ENCODE peak calls at places on chromosomes 4 and X, in nine cellular contexts. One of them, this sample, is unnamed.

GRCh38 chrX:35722128-35722527 is 76.0 kb upstream of the MAGEB16 start:
- DNase-seq in HCT116: no peak
- DNase-seq in uterus: no peak
- DNase-seq in endothelial cell of umbilical vein: no peak
- DNase-seq in GM12891: no peak
- DNase-seq in suprapubic skin: no peak
- DNase-seq in adrenal gland: no peak
- DNase-seq in body of pancreas: no peak
- DNase-seq in breast epithelium: no peak
- DNase-seq in this sample: no peak

GRCh38 chr4:142824368-142824767 is 21.7 kb downstream of the INPP4B start:
- DNase-seq in HCT116: no peak
- DNase-seq in uterus: no peak
- DNase-seq in endothelial cell of umbilical vein: no peak
- DNase-seq in GM12891: no peak
- DNase-seq in suprapubic skin: no peak
- DNase-seq in adrenal gland: no peak
- DNase-seq in body of pancreas: no peak
- DNase-seq in breast epithelium: no peak
- DNase-seq in this sample: no peak

GRCh38 chrX:20418379-20418778 is 151.7 kb upstream of the RPS6KA3 start:
- DNase-seq in HCT116: no peak
- DNase-seq in uterus: no peak
- DNase-seq in endothelial cell of umbilical vein: no peak
- DNase-seq in GM12891: no peak
- DNase-seq in suprapubic skin: no peak
- DNase-seq in adrenal gland: no peak
- DNase-seq in body of pancreas: no peak
- DNase-seq in breast epithelium: no peak
- DNase-seq in this sample: no peak

GRCh38 chr4:128279624-128280225 is 7.9 kb downstream of the PGRMC2 start:
- DNase-seq in HCT116: no peak
- DNase-seq in uterus: no peak
- DNase-seq in endothelial cell of umbilical vein: no peak
- DNase-seq in GM12891: no peak
- DNase-seq in suprapubic skin: no peak
- DNase-seq in adrenal gland: no peak
- DNase-seq in body of pancreas: no peak
- DNase-seq in breast epithelium: no peak
- DNase-seq in this sample: no peak

GRCh38 chr4:156598138-156598681 is 373.4 kb downstream of the PDGFC start:
- DNase-seq in HCT116: no peak
- DNase-seq in uterus: no peak
- DNase-seq in endothelial cell of umbilical vein: peak
- DNase-seq in GM12891: no peak
- DNase-seq in suprapubic skin: no peak
- DNase-seq in adrenal gland: no peak
- DNase-seq in body of pancreas: no peak
- DNase-seq in breast epithelium: no peak
- DNase-seq in this sample: no peak

GRCh38 chr4:22315643-22316042 is 200.2 kb downstream of the ADGRA3 start:
- DNase-seq in HCT116: no peak
- DNase-seq in uterus: no peak
- DNase-seq in endothelial cell of umbilical vein: no peak
- DNase-seq in GM12891: no peak
- DNase-seq in suprapubic skin: no peak
- DNase-seq in adrenal gland: no peak
- DNase-seq in body of pancreas: no peak
- DNase-seq in breast epithelium: no peak
- DNase-seq in this sample: no peak

GRCh38 chr4:6225469-6225868 is 25.1 kb upstream of the JAKMIP1 start:
- DNase-seq in HCT116: no peak
- DNase-seq in uterus: no peak
- DNase-seq in endothelial cell of umbilical vein: peak
- DNase-seq in GM12891: no peak
- DNase-seq in suprapubic skin: no peak
- DNase-seq in adrenal gland: no peak
- DNase-seq in body of pancreas: no peak
- DNase-seq in breast epithelium: no peak
- DNase-seq in this sample: peak

GRCh38 chr4:107379054-107379869 is 340.8 kb downstream of the PAPSS1 start:
- DNase-seq in HCT116: no peak
- DNase-seq in uterus: no peak
- DNase-seq in endothelial cell of umbilical vein: peak
- DNase-seq in GM12891: no peak
- DNase-seq in suprapubic skin: no peak
- DNase-seq in adrenal gland: no peak
- DNase-seq in body of pancreas: no peak
- DNase-seq in breast epithelium: no peak
- DNase-seq in this sample: no peak

GRCh38 chr4:6250235-6250983 is 19.2 kb upstream of the WFS1 start:
- DNase-seq in HCT116: peak
- DNase-seq in uterus: no peak
- DNase-seq in endothelial cell of umbilical vein: peak
- DNase-seq in GM12891: peak
- DNase-seq in suprapubic skin: no peak
- DNase-seq in adrenal gland: no peak
- DNase-seq in body of pancreas: no peak
- DNase-seq in breast epithelium: no peak
- DNase-seq in this sample: peak

GRCh38 chr4:2714071-2714770 is 41.9 kb downstream of the TNIP2 start:
- DNase-seq in HCT116: no peak
- DNase-seq in uterus: no peak
- DNase-seq in endothelial cell of umbilical vein: peak
- DNase-seq in GM12891: no peak
- DNase-seq in suprapubic skin: no peak
- DNase-seq in adrenal gland: peak
- DNase-seq in body of pancreas: peak
- DNase-seq in breast epithelium: no peak
- DNase-seq in this sample: no peak

GRCh38 chr4:145623831-145624230 is 4.6 kb downstream of the MMAA start:
- DNase-seq in HCT116: no peak
- DNase-seq in uterus: no peak
- DNase-seq in endothelial cell of umbilical vein: peak
- DNase-seq in GM12891: no peak
- DNase-seq in suprapubic skin: no peak
- DNase-seq in adrenal gland: no peak
- DNase-seq in body of pancreas: no peak
- DNase-seq in breast epithelium: no peak
- DNase-seq in this sample: no peak

GRCh38 chr4:2846172-2846571 is 2.5 kb downstream of the ADD1 start:
- DNase-seq in HCT116: no peak
- DNase-seq in uterus: no peak
- DNase-seq in endothelial cell of umbilical vein: no peak
- DNase-seq in GM12891: no peak
- DNase-seq in suprapubic skin: no peak
- DNase-seq in adrenal gland: no peak
- DNase-seq in body of pancreas: no peak
- DNase-seq in breast epithelium: no peak
- DNase-seq in this sample: no peak

GRCh38 chr4:168028970-168029610 is 63.2 kb upstream of the ANXA10 start:
- DNase-seq in HCT116: no peak
- DNase-seq in uterus: no peak
- DNase-seq in endothelial cell of umbilical vein: no peak
- DNase-seq in GM12891: no peak
- DNase-seq in suprapubic skin: no peak
- DNase-seq in adrenal gland: no peak
- DNase-seq in body of pancreas: no peak
- DNase-seq in breast epithelium: no peak
- DNase-seq in this sample: no peak

GRCh38 chr4:10371869-10372471 is 85.3 kb downstream of the ZNF518B start:
- DNase-seq in HCT116: no peak
- DNase-seq in uterus: no peak
- DNase-seq in endothelial cell of umbilical vein: no peak
- DNase-seq in GM12891: no peak
- DNase-seq in suprapubic skin: no peak
- DNase-seq in adrenal gland: peak
- DNase-seq in body of pancreas: no peak
- DNase-seq in breast epithelium: no peak
- DNase-seq in this sample: no peak

GRCh38 chr4:128290526-128290925 is 2.9 kb upstream of the PGRMC2 start:
- DNase-seq in HCT116: no peak
- DNase-seq in uterus: no peak
- DNase-seq in endothelial cell of umbilical vein: no peak
- DNase-seq in GM12891: no peak
- DNase-seq in suprapubic skin: no peak
- DNase-seq in adrenal gland: no peak
- DNase-seq in body of pancreas: no peak
- DNase-seq in breast epithelium: no peak
- DNase-seq in this sample: no peak

GRCh38 chr4:22500831-22501714 is 14.8 kb downstream of the ADGRA3 start:
- DNase-seq in HCT116: peak
- DNase-seq in uterus: no peak
- DNase-seq in endothelial cell of umbilical vein: peak
- DNase-seq in GM12891: no peak
- DNase-seq in suprapubic skin: no peak
- DNase-seq in adrenal gland: no peak
- DNase-seq in body of pancreas: peak
- DNase-seq in breast epithelium: no peak
- DNase-seq in this sample: no peak

GRCh38 chrX:55451990-55452824 is at the start of gene MAGEH1:
- DNase-seq in HCT116: no peak
- DNase-seq in uterus: peak
- DNase-seq in endothelial cell of umbilical vein: peak
- DNase-seq in GM12891: peak
- DNase-seq in suprapubic skin: peak
- DNase-seq in adrenal gland: peak
- DNase-seq in body of pancreas: peak
- DNase-seq in breast epithelium: peak
- DNase-seq in this sample: peak
- TF ChIP-seq POLR2A in HCT116: no peak
- TF ChIP-seq POLR2A in uterus: peak
- TF ChIP-seq POLR2A in endothelial cell of umbilical vein: peak
- TF ChIP-seq POLR2A in GM12891: no peak
- TF ChIP-seq POLR2A in suprapubic skin: no peak
- TF ChIP-seq POLR2A in adrenal gland: peak
- TF ChIP-seq POLR2A in body of pancreas: peak
- TF ChIP-seq POLR2A in breast epithelium: no peak
- TF ChIP-seq POLR2A in this sample: peak

DNA sequence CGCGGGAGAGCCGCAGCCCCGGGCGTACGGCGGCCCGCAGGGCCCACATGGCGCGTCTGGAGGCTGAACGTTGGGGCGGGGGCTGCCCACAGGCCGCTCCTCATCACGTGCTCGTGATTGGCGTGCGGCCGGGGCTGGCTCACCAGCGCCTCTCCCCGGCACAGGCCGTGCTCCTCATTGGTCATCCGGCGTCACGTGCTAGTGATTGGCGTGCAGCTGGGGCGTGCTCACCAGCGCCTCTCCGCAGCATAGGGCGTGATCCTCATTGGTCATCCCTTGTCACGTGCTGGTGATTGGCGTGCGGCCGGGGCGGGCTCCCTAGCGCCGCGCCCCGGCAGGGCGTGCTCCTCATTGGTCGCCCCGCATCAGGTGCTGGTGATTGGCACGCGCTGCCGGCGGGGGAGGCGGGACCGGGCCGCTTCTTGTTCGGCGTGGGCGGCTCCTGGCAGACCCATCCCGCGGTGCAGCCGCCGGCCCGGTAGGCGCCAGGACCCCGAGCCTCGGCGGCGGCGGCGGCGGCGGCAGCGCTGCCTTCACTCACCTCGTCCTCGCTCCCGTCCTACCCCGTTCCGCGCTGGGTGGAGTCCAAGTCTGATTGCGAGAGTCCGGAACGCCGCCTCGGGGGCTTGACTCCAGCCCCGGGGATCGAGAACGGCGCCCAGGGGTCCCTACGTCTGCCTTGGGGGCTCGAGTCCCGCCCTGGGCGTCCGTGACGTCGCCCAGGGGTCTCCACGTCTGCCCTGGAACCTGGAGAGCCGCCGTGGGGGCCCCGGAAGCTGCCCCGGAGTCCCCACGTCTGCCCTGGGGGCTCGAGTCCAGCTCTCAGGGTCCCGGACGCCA is at the start of gene GTPBP6:
- DNase-seq in HCT116: peak
- DNase-seq in uterus: peak
- DNase-seq in endothelial cell of umbilical vein: peak
- DNase-seq in GM12891: peak
- DNase-seq in suprapubic skin: peak
- DNase-seq in adrenal gland: peak
- DNase-seq in body of pancreas: peak
- DNase-seq in breast epithelium: peak
- DNase-seq in this sample: peak
- TF ChIP-seq POLR2A in HCT116: peak
- TF ChIP-seq POLR2A in uterus: peak
- TF ChIP-seq POLR2A in endothelial cell of umbilical vein: peak
- TF ChIP-seq POLR2A in GM12891: peak
- TF ChIP-seq POLR2A in suprapubic skin: no peak
- TF ChIP-seq POLR2A in adrenal gland: peak
- TF ChIP-seq POLR2A in body of pancreas: peak
- TF ChIP-seq POLR2A in breast epithelium: no peak
- TF ChIP-seq POLR2A in this sample: peak

GRCh38 chrX:153688900-153689590 is 1.3 kb downstream of the SLC6A8 start:
- DNase-seq in HCT116: no peak
- DNase-seq in uterus: no peak
- DNase-seq in endothelial cell of umbilical vein: peak
- DNase-seq in GM12891: no peak
- DNase-seq in suprapubic skin: no peak
- DNase-seq in adrenal gland: peak
- DNase-seq in body of pancreas: peak
- DNase-seq in breast epithelium: peak
- DNase-seq in this sample: no peak
- TF ChIP-seq POLR2A in HCT116: no peak
- TF ChIP-seq POLR2A in uterus: no peak
- TF ChIP-seq POLR2A in endothelial cell of umbilical vein: no peak
- TF ChIP-seq POLR2A in GM12891: no peak
- TF ChIP-seq POLR2A in suprapubic skin: no peak
- TF ChIP-seq POLR2A in adrenal gland: no peak
- TF ChIP-seq POLR2A in body of pancreas: no peak
- TF ChIP-seq POLR2A in breast epithelium: no peak
- TF ChIP-seq POLR2A in this sample: no peak

DNA sequence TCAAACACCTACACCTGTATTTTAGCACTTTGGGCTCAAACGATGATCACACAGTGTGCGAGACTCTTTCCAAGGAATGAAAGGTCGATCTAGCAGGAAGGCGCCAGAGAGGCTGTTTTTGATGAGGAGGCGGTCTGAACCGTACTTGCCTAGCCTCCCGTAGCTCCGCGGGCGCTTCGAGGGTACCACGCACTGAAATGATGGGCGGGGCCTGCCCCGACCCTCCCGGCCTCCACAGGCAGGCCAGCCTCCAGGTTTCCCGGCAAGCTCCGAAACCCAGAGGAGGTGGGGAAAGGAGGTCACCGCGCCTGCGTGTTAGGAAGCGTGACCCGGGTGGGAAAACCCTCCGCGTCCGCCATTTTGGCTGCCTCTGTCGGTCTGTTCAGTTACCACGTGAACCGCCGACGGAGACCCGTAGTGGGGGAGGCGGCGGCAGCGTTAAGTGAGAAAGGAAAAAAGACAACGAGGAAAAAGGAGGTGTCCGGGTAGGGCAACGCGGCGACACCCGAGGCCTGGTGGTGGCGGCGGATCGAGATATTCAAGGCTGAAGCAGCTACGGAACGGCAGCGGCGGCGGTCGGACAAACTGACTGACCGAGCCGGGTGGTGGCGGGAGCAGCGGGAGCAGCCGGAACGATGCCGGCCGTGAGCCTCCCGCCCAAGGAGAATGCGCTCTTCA is at the start of gene NAA15:
- DNase-seq in HCT116: peak
- DNase-seq in uterus: peak
- DNase-seq in endothelial cell of umbilical vein: peak
- DNase-seq in GM12891: peak
- DNase-seq in suprapubic skin: peak
- DNase-seq in adrenal gland: peak
- DNase-seq in body of pancreas: peak
- DNase-seq in breast epithelium: peak
- DNase-seq in this sample: peak
- TF ChIP-seq POLR2A in HCT116: peak
- TF ChIP-seq POLR2A in uterus: peak
- TF ChIP-seq POLR2A in endothelial cell of umbilical vein: peak
- TF ChIP-seq POLR2A in GM12891: peak
- TF ChIP-seq POLR2A in suprapubic skin: no peak
- TF ChIP-seq POLR2A in adrenal gland: peak
- TF ChIP-seq POLR2A in body of pancreas: peak
- TF ChIP-seq POLR2A in breast epithelium: peak
- TF ChIP-seq POLR2A in this sample: peak

This sample was measured in H54.